ENCODE peak calls at places on chromosomes 7 and 10, in nine cellular contexts. L is HCT116; M is psoas muscle; F is stimulated activated CD8-positive, alpha-beta memory T cell treated with anti-CD3 and anti-CD28 coated beads, Interleukin-15, amount 100 ng/mL, for 4 hours; E is cardiac fibroblast; P is NCI-H2081; A is T-cell; Q is renal cortical epithelial cell; I is mesenteric fat pad. K is an unnamed sample.

GRCh38 chr7:66296001-66296521 is 90.9 kb downstream of the TPST1 start:
- DNase-seq in L (no peak), M (no peak), F (no peak), E (peak), P (no peak), A (no peak), Q (peak), I (no peak), K (peak)

GRCh38 chr7:105439174-105439893 is 50.6 kb upstream of the SRPK2 start:
- DNase-seq in L (no peak), M (no peak), F (no peak), E (peak), P (peak), A (no peak), Q (peak), I (no peak), K (no peak)

GRCh38 chr7:32670105-32670504 is 174.8 kb downstream of the AVL9 start:
- DNase-seq in L (peak), M (no peak), F (no peak), E (peak), P (no peak), A (no peak), Q (peak), I (no peak), K (no peak)

GRCh38 chr10:108597657-108598319 is 1325.5 kb downstream of the XPNPEP1 start:
- DNase-seq in L (no peak), M (no peak), F (no peak), E (no peak), P (no peak), A (no peak), Q (peak), I (no peak), K (no peak)

GRCh38 chr10:119368581-119368980 is 161.2 kb downstream of the GRK5 start:
- DNase-seq in L (no peak), M (no peak), F (no peak), E (no peak), P (no peak), A (no peak), Q (no peak), I (no peak), K (no peak)

GRCh38 chr10:14416308-14416700 is 85.6 kb upstream of the FRMD4A start:
- DNase-seq in L (no peak), M (no peak), F (no peak), E (peak), P (no peak), A (no peak), Q (peak), I (no peak), K (no peak)

GRCh38 chr10:75417522-75417927 is 13.9 kb upstream of the LRMDA start:
- DNase-seq in L (no peak), M (no peak), F (no peak), E (no peak), P (no peak), A (no peak), Q (peak), I (peak), K (no peak)

GRCh38 chr7:41685684-41686083 is 17.2 kb downstream of the INHBA start:
- DNase-seq in L (no peak), M (no peak), F (no peak), E (peak), P (no peak), A (no peak), Q (no peak), I (no peak), K (no peak)

GRCh38 chr7:142131439-142131838 is 19.9 kb downstream of the MGAM2 start:
- DNase-seq in L (no peak), M (no peak), F (no peak), E (no peak), P (no peak), A (no peak), Q (no peak), I (no peak), K (no peak)

GRCh38 chr7:867001-867405 is 9.4 kb upstream of the GET4 start:
- DNase-seq in L (no peak), M (peak), F (no peak), E (no peak), P (no peak), A (no peak), Q (peak), I (no peak), K (peak)